ENCODE peak calls at places on chromosomes 3 and 15, in eight cellular contexts. M, I, N, E, L, C, Y and Z are unnamed samples.

GRCh38 chr3:176430244-176430893 is 766.9 kb downstream of the TBL1XR1 start:
- DNase-seq in M (no peak), I (peak; percentile 46), N (peak; percentile 61), E (no peak), L (no peak), C (no peak), Y (peak; percentile 76), Z (peak; percentile 59)

GRCh38 chr3:172355836-172356235 is 92.4 kb downstream of the GHSR start:
- DNase-seq in M (peak; percentile 38), I (no peak), N (peak; percentile 13), E (peak; percentile 34), L (no peak), C (no peak), Y (peak; percentile 98), Z (peak; percentile 91)

GRCh38 chr15:67897646-67898045 is 57.8 kb upstream of the RNU6-1 start:
- DNase-seq in M (no peak), I (no peak), N (no peak), E (no peak), L (no peak), C (no peak), Y (no peak), Z (no peak)

GRCh38 chr15:56934269-56934668 is 15.8 kb downstream of the TCF12 start:
- DNase-seq in M (no peak), I (no peak), N (no peak), E (no peak), L (no peak), C (no peak), Y (peak; percentile 23), Z (no peak)

GRCh38 chr15:36465304-36465703 is 114.1 kb upstream of the CDIN1 start:
- DNase-seq in M (no peak), I (no peak), N (no peak), E (no peak), L (no peak), C (no peak), Y (peak; percentile 35), Z (no peak)

GRCh38 chr15:37098468-37099320 is 1.7 kb downstream of the MEIS2 start:
- DNase-seq in M (peak; percentile 53), I (peak; percentile 71), N (peak; percentile 69), E (no peak), L (no peak), C (no peak), Y (peak; percentile 35), Z (no peak)

GRCh38 chr3:10344147-10344943 is 23.4 kb upstream of the SEC13 start:
- DNase-seq in M (peak; percentile 56), I (peak; percentile 78), N (peak; percentile 60), E (peak; percentile 34), L (no peak), C (peak; percentile 70), Y (peak; percentile 54), Z (peak; percentile 12)

GRCh38 chr15:65212097-65212496 is 824 bp upstream of the CILP start:
- DNase-seq in M (no peak), I (peak; percentile 67), N (peak; percentile 44), E (no peak), L (no peak), C (no peak), Y (no peak), Z (no peak)

GRCh38 chr15:57743424-57743823 is 36.9 kb downstream of the POLR2M start:
- DNase-seq in M (no peak), I (peak; percentile 4), N (peak; percentile 26), E (no peak), L (no peak), C (no peak), Y (no peak), Z (no peak)

GRCh38 chr15:67801926-67802914 is 23.1 kb upstream of the SKOR1 start:
- DNase-seq in M (no peak), I (no peak), N (no peak), E (no peak), L (no peak), C (no peak), Y (no peak), Z (no peak)

GRCh38 chr3:72590732-72591192 is 257.5 kb downstream of the SHQ1 start:
- DNase-seq in M (no peak), I (no peak), N (no peak), E (no peak), L (no peak), C (peak; percentile 52), Y (no peak), Z (no peak)

GRCh38 chr15:41819455-41820050 is 8.3 kb upstream of the JMJD7 start:
- DNase-seq in M (no peak), I (no peak), N (no peak), E (no peak), L (no peak), C (no peak), Y (no peak), Z (no peak)

GRCh38 chr3:126538316-126538715 is 14.4 kb downstream of the CHST13 start:
- DNase-seq in M (no peak), I (no peak), N (no peak), E (no peak), L (no peak), C (no peak), Y (no peak), Z (no peak)

GRCh38 chr3:39941941-39942340 is 132.5 kb downstream of the MYRIP start:
- DNase-seq in M (no peak), I (no peak), N (no peak), E (peak; percentile 44), L (no peak), C (no peak), Y (no peak), Z (no peak)

GRCh38 chr15:83107841-83108181 is 366 bp downstream of the TM6SF1 start:
- DNase-seq in M (no peak), I (peak; percentile 16), N (no peak), E (no peak), L (no peak), C (no peak), Y (no peak), Z (no peak)

GRCh38 chr3:5312278-5312677 is 124.8 kb downstream of the EDEM1 start:
- DNase-seq in M (no peak), I (no peak), N (no peak), E (no peak), L (no peak), C (no peak), Y (no peak), Z (no peak)

GRCh38 chr15:41919954-41920538 is 26.2 kb upstream of the SPTBN5 start:
- DNase-seq in M (no peak), I (no peak), N (no peak), E (peak; percentile 52), L (peak; percentile 52), C (no peak), Y (peak; percentile 97), Z (no peak)

GRCh38 chr3:155805204-155805801 is 775 bp downstream of the C3orf33 start:
- DNase-seq in M (peak; percentile 53), I (no peak), N (peak; percentile 50), E (peak; percentile 59), L (no peak), C (peak; percentile 6), Y (no peak), Z (no peak)

GRCh38 chr15:101242160-101242998 is 9.5 kb downstream of the CHSY1 start:
- DNase-seq in M (no peak), I (peak; percentile 73), N (no peak), E (no peak), L (no peak), C (no peak), Y (peak; percentile 59), Z (peak; percentile 30)

GRCh38 chr15:34358367-34358766 is 8.6 kb downstream of the LPCAT4 start:
- DNase-seq in M (no peak), I (no peak), N (no peak), E (no peak), L (no peak), C (no peak), Y (no peak), Z (peak; percentile 15)

GRCh38 chr15:81294501-81294850 is 29.5 kb downstream of the STARD5 start:
- DNase-seq in M (no peak), I (peak; percentile 56), N (no peak), E (no peak), L (no peak), C (no peak), Y (no peak), Z (no peak)

GRCh38 chr15:26838742-26839460 is 28.0 kb upstream of the GABRA5 start:
- DNase-seq in M (no peak), I (peak; percentile 15), N (no peak), E (no peak), L (no peak), C (peak; percentile 18), Y (no peak), Z (no peak)
- TF ChIP-seq CTCF in M (no peak), I (peak; percentile 82), N (peak; percentile 39), E (no peak), L (no peak), C (peak; percentile 69), Y (peak; percentile 17), Z (peak; percentile 78)

DNA sequence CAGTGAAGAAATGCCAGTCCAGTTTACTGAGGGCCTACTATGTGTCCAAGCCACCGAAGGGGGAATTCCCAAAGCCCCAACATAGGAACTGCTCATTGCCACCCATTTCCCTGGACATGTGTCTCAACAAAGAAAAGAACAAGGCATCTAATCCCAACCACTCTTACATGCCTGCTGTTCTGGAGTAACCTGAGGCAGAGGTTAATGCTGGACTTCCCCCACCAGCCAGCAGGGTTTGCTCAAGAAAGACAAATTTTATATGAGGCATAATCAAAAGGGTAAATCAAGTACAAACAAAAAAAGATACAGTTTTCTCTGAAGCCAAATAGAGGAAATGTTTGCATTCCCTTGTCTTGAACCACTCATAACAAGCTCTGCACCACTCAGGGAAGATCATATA is 4.1 kb downstream of the ADCY5 start:
- DNase-seq in M (no peak), I (no peak), N (no peak), E (no peak), L (no peak), C (no peak), Y (no peak), Z (no peak)
- TF ChIP-seq CTCF in M (no peak), I (peak; percentile 14), N (no peak), E (no peak), L (no peak), C (peak; percentile 24), Y (no peak), Z (peak; percentile 12)

DNA sequence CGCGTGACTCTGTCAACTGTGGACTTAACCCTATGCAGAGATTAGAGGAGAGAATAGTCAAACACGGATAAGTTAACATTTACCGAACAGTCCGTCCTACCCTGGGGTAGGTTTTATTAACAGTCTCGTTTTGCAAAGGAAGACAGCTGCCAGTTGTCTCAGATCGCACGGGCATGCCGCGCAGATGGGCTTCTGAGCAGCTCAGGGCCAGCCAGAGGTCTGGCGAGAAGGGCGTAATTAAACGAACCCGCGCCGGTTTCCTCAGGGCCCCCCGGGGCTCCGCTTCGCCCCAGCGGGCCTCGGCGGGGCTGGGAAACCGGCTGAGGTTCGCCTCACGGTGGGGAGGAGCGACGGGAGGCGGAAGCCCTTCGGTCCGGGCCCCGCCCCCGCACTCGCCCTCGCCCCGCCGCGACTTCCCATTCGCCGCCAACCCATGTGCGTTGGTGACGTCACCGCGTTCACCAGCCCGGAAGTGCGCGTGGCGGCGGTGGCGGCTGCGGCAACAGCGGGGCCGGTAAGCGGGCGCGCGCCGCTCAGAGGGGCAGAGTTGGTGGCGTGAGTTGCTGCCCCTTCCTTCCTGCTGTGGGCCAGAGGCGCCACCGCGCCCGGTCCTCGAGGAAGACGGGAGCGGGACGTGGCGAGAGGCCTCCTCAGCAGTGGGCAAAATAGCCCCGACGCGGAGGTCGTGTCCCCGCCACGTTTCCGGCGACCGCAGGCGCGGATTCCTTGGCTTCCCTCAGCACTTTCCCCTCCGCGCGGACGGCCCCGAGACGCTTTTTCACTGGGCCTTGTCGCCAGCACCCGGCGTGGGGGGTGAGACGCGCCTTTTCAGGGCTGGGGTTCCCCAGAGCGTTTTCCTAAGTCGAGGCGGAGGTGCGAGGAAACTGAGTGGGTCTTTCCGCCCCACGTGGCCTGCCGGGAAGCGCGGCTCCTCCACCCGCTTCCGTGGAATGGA is at the start of gene TRNT1:
- DNase-seq in M (peak; percentile 97), I (peak; percentile 94), N (peak; percentile 96), E (peak; percentile 96), L (peak; percentile 95), C (peak; percentile 89), Y (peak; percentile 91), Z (peak; percentile 87)
- TF ChIP-seq CTCF in M (no peak), I (no peak), N (no peak), E (no peak), L (no peak), C (no peak), Y (no peak), Z (no peak)

GRCh38 chr3:156939315-156939714 is 113.2 kb downstream of the LEKR1 start:
- DNase-seq in M (no peak), I (no peak), N (no peak), E (no peak), L (no peak), C (no peak), Y (no peak), Z (no peak)
- TF ChIP-seq CTCF in M (no peak), I (no peak), N (no peak), E (no peak), L (no peak), C (no peak), Y (no peak), Z (no peak)